ENCODE peak calls at places on chromosome 4, in six cellular contexts. One of them, this sample, is unnamed.
A peak's percentile ranks its signal among the peaks of the same experiment; 100 is the strongest.

GRCh38 chr4:179059396-179059795 is 1617.2 kb upstream of the AGA start:
- DNase-seq in breast epithelium: no peak
- DNase-seq in HCT116: no peak
- DNase-seq in SK-N-SH: no peak
- DNase-seq in sigmoid colon: no peak
- DNase-seq in Panc1: no peak
- DNase-seq in this sample: no peak

GRCh38 chr4:37603070-37603468 is 83.1 kb downstream of the RELL1 start:
- DNase-seq in breast epithelium: peak; percentile 71
- DNase-seq in HCT116: peak; percentile 41
- DNase-seq in SK-N-SH: peak; percentile 85
- DNase-seq in sigmoid colon: peak; percentile 88
- DNase-seq in Panc1: peak; percentile 53
- DNase-seq in this sample: peak; percentile 87

GRCh38 chr4:41365726-41366125 is 109.0 kb downstream of the UCHL1 start:
- DNase-seq in breast epithelium: no peak
- DNase-seq in HCT116: no peak
- DNase-seq in SK-N-SH: no peak
- DNase-seq in sigmoid colon: no peak
- DNase-seq in Panc1: no peak
- DNase-seq in this sample: no peak

GRCh38 chr4:40675166-40675565 is 45.5 kb upstream of the RBM47 start:
- DNase-seq in breast epithelium: no peak
- DNase-seq in HCT116: no peak
- DNase-seq in SK-N-SH: no peak
- DNase-seq in sigmoid colon: no peak
- DNase-seq in Panc1: no peak
- DNase-seq in this sample: no peak

GRCh38 chr4:88958080-88958479 is 98.9 kb downstream of the FAM13A start:
- DNase-seq in breast epithelium: no peak
- DNase-seq in HCT116: no peak
- DNase-seq in SK-N-SH: no peak
- DNase-seq in sigmoid colon: no peak
- DNase-seq in Panc1: no peak
- DNase-seq in this sample: no peak

GRCh38 chr4:163372035-163372434 is 28.3 kb downstream of the NPY5R start:
- DNase-seq in breast epithelium: no peak
- DNase-seq in HCT116: no peak
- DNase-seq in SK-N-SH: no peak
- DNase-seq in sigmoid colon: no peak
- DNase-seq in Panc1: no peak
- DNase-seq in this sample: no peak

GRCh38 chr4:155759372-155760252 is 791 bp downstream of the GUCY1B1 start:
- DNase-seq in breast epithelium: no peak
- DNase-seq in HCT116: no peak
- DNase-seq in SK-N-SH: peak; percentile 84
- DNase-seq in sigmoid colon: peak; percentile 89
- DNase-seq in Panc1: no peak
- DNase-seq in this sample: peak; percentile 23

GRCh38 chr4:39750216-39750615 is 52.3 kb downstream of the UBE2K start:
- DNase-seq in breast epithelium: no peak
- DNase-seq in HCT116: no peak
- DNase-seq in SK-N-SH: no peak
- DNase-seq in sigmoid colon: no peak
- DNase-seq in Panc1: no peak
- DNase-seq in this sample: no peak

GRCh38 chr4:165635261-165635838 is 237.7 kb upstream of the TLL1 start:
- DNase-seq in breast epithelium: no peak
- DNase-seq in HCT116: no peak
- DNase-seq in SK-N-SH: no peak
- DNase-seq in sigmoid colon: no peak
- DNase-seq in Panc1: no peak
- DNase-seq in this sample: no peak

GRCh38 chr4:68193194-68193593 is 52.3 kb downstream of the TMPRSS11B start:
- DNase-seq in breast epithelium: no peak
- DNase-seq in HCT116: no peak
- DNase-seq in SK-N-SH: no peak
- DNase-seq in sigmoid colon: no peak
- DNase-seq in Panc1: no peak
- DNase-seq in this sample: no peak

GRCh38 chr4:105350859-105351494 is 122.9 kb downstream of the PPA2 start:
- DNase-seq in breast epithelium: no peak
- DNase-seq in HCT116: no peak
- DNase-seq in SK-N-SH: no peak
- DNase-seq in sigmoid colon: no peak
- DNase-seq in Panc1: no peak
- DNase-seq in this sample: no peak

GRCh38 chr4:99087887-99088484 is 602 bp downstream of the ADH5 start:
- DNase-seq in breast epithelium: peak; percentile 80
- DNase-seq in HCT116: no peak
- DNase-seq in SK-N-SH: peak; percentile 39
- DNase-seq in sigmoid colon: peak; percentile 95
- DNase-seq in Panc1: no peak
- DNase-seq in this sample: peak; percentile 69

GRCh38 chr4:5460106-5460801 is 248.1 kb downstream of the EVC2 start:
- DNase-seq in breast epithelium: no peak
- DNase-seq in HCT116: peak; percentile 4
- DNase-seq in SK-N-SH: peak; percentile 60
- DNase-seq in sigmoid colon: no peak
- DNase-seq in Panc1: peak; percentile 13
- DNase-seq in this sample: no peak

GRCh38 chr4:164177753-164178152 is 576.2 kb upstream of the SMIM31 start:
- DNase-seq in breast epithelium: no peak
- DNase-seq in HCT116: no peak
- DNase-seq in SK-N-SH: no peak
- DNase-seq in sigmoid colon: no peak
- DNase-seq in Panc1: no peak
- DNase-seq in this sample: no peak

GRCh38 chr4:10158355-10158942 is 41.9 kb upstream of the WDR1 start:
- DNase-seq in breast epithelium: peak; percentile 35
- DNase-seq in HCT116: no peak
- DNase-seq in SK-N-SH: no peak
- DNase-seq in sigmoid colon: no peak
- DNase-seq in Panc1: no peak
- DNase-seq in this sample: no peak

GRCh38 chr4:48902266-48902665 is 4.3 kb downstream of the OCIAD2 start:
- DNase-seq in breast epithelium: no peak
- DNase-seq in HCT116: no peak
- DNase-seq in SK-N-SH: no peak
- DNase-seq in sigmoid colon: no peak
- DNase-seq in Panc1: no peak
- DNase-seq in this sample: peak; percentile 36

GRCh38 chr4:83262682-83263081 is 21.9 kb downstream of the COQ2 start:
- DNase-seq in breast epithelium: no peak
- DNase-seq in HCT116: no peak
- DNase-seq in SK-N-SH: no peak
- DNase-seq in sigmoid colon: no peak
- DNase-seq in Panc1: no peak
- DNase-seq in this sample: no peak

GRCh38 chr4:76651616-76652015 is 216.6 kb downstream of the SHROOM3 start:
- DNase-seq in breast epithelium: no peak
- DNase-seq in HCT116: no peak
- DNase-seq in SK-N-SH: no peak
- DNase-seq in sigmoid colon: no peak
- DNase-seq in Panc1: no peak
- DNase-seq in this sample: no peak

GRCh38 chr4:14000091-14000814 is 372.7 kb upstream of the BOD1L1 start:
- DNase-seq in breast epithelium: no peak
- DNase-seq in HCT116: no peak
- DNase-seq in SK-N-SH: no peak
- DNase-seq in sigmoid colon: no peak
- DNase-seq in Panc1: no peak
- DNase-seq in this sample: no peak
- H3K9me3 ChIP-seq in breast epithelium: peaks cover 14% of the 10 kb centered on the region
- H3K9me3 ChIP-seq in HCT116: no peaks in the 10 kb centered on the region
- H3K9me3 ChIP-seq in SK-N-SH: peaks cover 3% of the 10 kb centered on the region
- H3K9me3 ChIP-seq in sigmoid colon: peaks cover 13% of the 10 kb centered on the region
- H3K9me3 ChIP-seq in Panc1: no peaks in the 10 kb centered on the region
- H3K9me3 ChIP-seq in this sample: no peaks in the 10 kb centered on the region

DNA sequence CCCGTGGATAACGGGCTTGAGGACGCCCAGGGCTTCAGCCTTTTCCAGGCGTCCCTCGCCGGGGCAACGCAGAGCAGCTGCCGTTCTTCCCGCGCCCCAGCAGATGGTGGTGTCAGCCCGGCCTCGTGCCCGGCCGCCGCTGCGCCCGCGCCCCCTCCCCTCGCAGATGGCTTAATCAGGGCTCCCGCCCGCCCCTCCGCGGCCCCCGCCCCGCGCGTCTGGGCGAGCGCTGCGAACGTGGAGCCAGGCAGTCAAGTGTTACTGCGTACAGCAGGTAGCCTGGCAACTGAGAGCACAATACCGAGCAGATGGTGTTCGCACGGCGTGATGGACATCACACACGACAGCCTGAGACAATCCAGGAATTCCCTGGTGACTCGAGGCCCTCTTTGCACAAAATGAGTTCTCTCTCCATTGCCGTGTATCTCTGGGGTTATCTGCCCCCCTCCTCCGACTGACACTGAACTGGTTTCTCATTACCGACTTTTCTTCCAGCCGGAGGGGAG is 69.3 kb downstream of the MGST2 start:
- DNase-seq in breast epithelium: peak; percentile 80
- DNase-seq in HCT116: no peak
- DNase-seq in SK-N-SH: peak; percentile 97
- DNase-seq in sigmoid colon: peak; percentile 95
- DNase-seq in Panc1: no peak
- DNase-seq in this sample: peak; percentile 74
- TF ChIP-seq POLR2AphosphoS5 in breast epithelium: peak; percentile 74
- TF ChIP-seq POLR2AphosphoS5 in HCT116: no peak
- TF ChIP-seq POLR2AphosphoS5 in SK-N-SH: no peak
- TF ChIP-seq POLR2AphosphoS5 in sigmoid colon: peak; percentile 85
- TF ChIP-seq POLR2AphosphoS5 in Panc1: no peak
- TF ChIP-seq POLR2AphosphoS5 in this sample: peak; percentile 55

DNA sequence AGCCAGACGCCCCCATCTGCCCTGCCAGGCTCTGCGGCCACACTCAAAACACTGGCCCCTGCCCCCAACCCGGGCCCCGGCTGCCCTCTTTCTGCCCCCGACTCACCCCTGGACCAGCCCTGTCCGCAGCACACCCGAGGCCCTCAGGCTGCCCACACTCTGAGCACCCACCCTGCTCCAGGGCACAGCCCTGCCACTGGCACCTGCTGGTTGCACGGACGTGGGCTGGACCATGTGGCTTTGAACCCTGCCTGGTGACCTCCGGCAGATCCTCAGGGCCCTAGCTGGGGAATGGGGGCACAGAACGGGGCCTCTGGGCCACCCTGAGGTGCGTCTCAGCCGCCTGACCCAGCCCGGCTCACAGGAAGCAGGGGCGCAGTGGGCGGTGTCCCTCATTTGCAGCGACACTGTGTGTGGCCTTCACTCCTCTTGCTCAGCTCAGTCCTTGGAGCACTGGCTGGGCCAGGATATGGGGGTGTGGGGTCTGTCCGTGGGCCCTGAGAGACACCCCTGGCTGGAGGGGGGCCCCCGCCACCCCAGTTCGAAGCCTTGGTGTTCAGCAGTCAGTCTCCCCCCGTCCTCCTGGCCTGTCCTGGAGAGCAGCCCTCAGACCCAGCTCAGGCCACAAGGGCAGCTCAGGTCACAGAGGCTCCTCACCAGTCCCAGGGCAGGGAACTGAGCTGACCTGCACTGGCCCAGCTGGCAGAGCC is 73.2 kb downstream of the FAM53A start:
- DNase-seq in breast epithelium: no peak
- DNase-seq in HCT116: no peak
- DNase-seq in SK-N-SH: no peak
- DNase-seq in sigmoid colon: peak; percentile 54
- DNase-seq in Panc1: no peak
- DNase-seq in this sample: no peak
- H3K9me3 ChIP-seq in breast epithelium: no peaks in the 10 kb centered on the region
- H3K9me3 ChIP-seq in HCT116: no peaks in the 10 kb centered on the region
- H3K9me3 ChIP-seq in SK-N-SH: no peaks in the 10 kb centered on the region
- H3K9me3 ChIP-seq in sigmoid colon: no peaks in the 10 kb centered on the region
- H3K9me3 ChIP-seq in Panc1: no peaks in the 10 kb centered on the region
- H3K9me3 ChIP-seq in this sample: no peaks in the 10 kb centered on the region

GRCh38 chr4:26937567-26937966 is 76.9 kb downstream of the STIM2 start:
- DNase-seq in breast epithelium: no peak
- DNase-seq in HCT116: no peak
- DNase-seq in SK-N-SH: no peak
- DNase-seq in sigmoid colon: no peak
- DNase-seq in Panc1: no peak
- DNase-seq in this sample: no peak
- TF ChIP-seq POLR2AphosphoS5 in breast epithelium: no peak
- TF ChIP-seq POLR2AphosphoS5 in HCT116: no peak
- TF ChIP-seq POLR2AphosphoS5 in SK-N-SH: no peak
- TF ChIP-seq POLR2AphosphoS5 in sigmoid colon: no peak
- TF ChIP-seq POLR2AphosphoS5 in Panc1: no peak
- TF ChIP-seq POLR2AphosphoS5 in this sample: no peak

This sample was measured in transverse colon.